ENCODE peak calls at places on chromosomes 2 and 18, in seven cellular contexts. One of them, this sample, is unnamed.

GRCh38 chr2:199488772-199489400 is 31.1 kb upstream of the SATB2 start:
- DNase-seq in globus pallidus: peak; percentile 65
- DNase-seq in activated CD4-positive, alpha-beta T cell treated with anti-CD3 and anti-CD28 coated beads, Interleukin-2, amount 10 ng/mL, durations not matched to agents 7 days and 5 days: peak; percentile 54
- DNase-seq in T-cell: peak; percentile 41
- DNase-seq in cardiac septum: no peak
- DNase-seq in cardiac muscle cell: peak; percentile 72
- DNase-seq in nucleus accumbens: no peak
- DNase-seq in this sample: peak; percentile 60

GRCh38 chr2:127531133-127531709 is 4.3 kb upstream of the MYO7B start:
- DNase-seq in T-cell: no peak
- DNase-seq in cardiac septum: no peak
- DNase-seq in activated CD4-positive, alpha-beta T cell treated with anti-CD3 and anti-CD28 coated beads, Interleukin-2, amount 10 ng/mL, durations not matched to agents 7 days and 5 days: no peak
- DNase-seq in nucleus accumbens: no peak
- DNase-seq in cardiac muscle cell: no peak
- DNase-seq in globus pallidus: no peak
- DNase-seq in this sample: no peak

GRCh38 chr18:13264986-13265900 is 46.7 kb downstream of the LDLRAD4 start:
- DNase-seq in cardiac muscle cell: no peak
- DNase-seq in T-cell: no peak
- DNase-seq in cardiac septum: peak; percentile 65
- DNase-seq in nucleus accumbens: peak; percentile 32
- DNase-seq in globus pallidus: no peak
- DNase-seq in activated CD4-positive, alpha-beta T cell treated with anti-CD3 and anti-CD28 coated beads, Interleukin-2, amount 10 ng/mL, durations not matched to agents 7 days and 5 days: no peak
- DNase-seq in this sample: no peak

GRCh38 chr2:128598862-128599441 is 280.3 kb upstream of the HS6ST1 start:
- DNase-seq in nucleus accumbens: no peak
- DNase-seq in cardiac muscle cell: no peak
- DNase-seq in globus pallidus: no peak
- DNase-seq in cardiac septum: no peak
- DNase-seq in T-cell: no peak
- DNase-seq in activated CD4-positive, alpha-beta T cell treated with anti-CD3 and anti-CD28 coated beads, Interleukin-2, amount 10 ng/mL, durations not matched to agents 7 days and 5 days: no peak
- DNase-seq in this sample: no peak

GRCh38 chr2:172777431-172777830 is 41.8 kb downstream of the RAPGEF4 start:
- DNase-seq in cardiac muscle cell: no peak
- DNase-seq in T-cell: no peak
- DNase-seq in nucleus accumbens: no peak
- DNase-seq in activated CD4-positive, alpha-beta T cell treated with anti-CD3 and anti-CD28 coated beads, Interleukin-2, amount 10 ng/mL, durations not matched to agents 7 days and 5 days: no peak
- DNase-seq in globus pallidus: no peak
- DNase-seq in cardiac septum: no peak
- DNase-seq in this sample: no peak

GRCh38 chr2:98180456-98180855 is 93.5 kb downstream of the VWA3B start:
- DNase-seq in activated CD4-positive, alpha-beta T cell treated with anti-CD3 and anti-CD28 coated beads, Interleukin-2, amount 10 ng/mL, durations not matched to agents 7 days and 5 days: no peak
- DNase-seq in globus pallidus: no peak
- DNase-seq in cardiac muscle cell: no peak
- DNase-seq in T-cell: no peak
- DNase-seq in nucleus accumbens: no peak
- DNase-seq in cardiac septum: no peak
- DNase-seq in this sample: no peak

GRCh38 chr2:160109939-160110673 is 47.7 kb upstream of the PLA2R1 start:
- DNase-seq in cardiac muscle cell: peak; percentile 89
- DNase-seq in globus pallidus: peak; percentile 72
- DNase-seq in cardiac septum: no peak
- DNase-seq in activated CD4-positive, alpha-beta T cell treated with anti-CD3 and anti-CD28 coated beads, Interleukin-2, amount 10 ng/mL, durations not matched to agents 7 days and 5 days: peak; percentile 67
- DNase-seq in nucleus accumbens: peak; percentile 6
- DNase-seq in T-cell: peak; percentile 42
- DNase-seq in this sample: peak; percentile 62

GRCh38 chr18:37322497-37323035 is 243.0 kb downstream of the CELF4 start:
- DNase-seq in cardiac septum: no peak
- DNase-seq in globus pallidus: peak; percentile 38
- DNase-seq in activated CD4-positive, alpha-beta T cell treated with anti-CD3 and anti-CD28 coated beads, Interleukin-2, amount 10 ng/mL, durations not matched to agents 7 days and 5 days: peak; percentile 12
- DNase-seq in T-cell: no peak
- DNase-seq in nucleus accumbens: no peak
- DNase-seq in cardiac muscle cell: peak; percentile 54
- DNase-seq in this sample: peak; percentile 35

GRCh38 chr2:43312751-43313641 is 86.6 kb upstream of the ZFP36L2 start:
- DNase-seq in T-cell: no peak
- DNase-seq in cardiac muscle cell: no peak
- DNase-seq in cardiac septum: no peak
- DNase-seq in globus pallidus: no peak
- DNase-seq in nucleus accumbens: no peak
- DNase-seq in activated CD4-positive, alpha-beta T cell treated with anti-CD3 and anti-CD28 coated beads, Interleukin-2, amount 10 ng/mL, durations not matched to agents 7 days and 5 days: no peak
- DNase-seq in this sample: no peak

GRCh38 chr2:73257425-73258125 is 23.5 kb downstream of the CCT7 start:
- DNase-seq in T-cell: no peak
- DNase-seq in cardiac muscle cell: no peak
- DNase-seq in activated CD4-positive, alpha-beta T cell treated with anti-CD3 and anti-CD28 coated beads, Interleukin-2, amount 10 ng/mL, durations not matched to agents 7 days and 5 days: no peak
- DNase-seq in globus pallidus: no peak
- DNase-seq in cardiac septum: no peak
- DNase-seq in nucleus accumbens: no peak
- DNase-seq in this sample: peak; percentile 30

GRCh38 chr2:197889041-197889440 is 84.6 kb downstream of the PLCL1 start:
- DNase-seq in cardiac septum: no peak
- DNase-seq in T-cell: peak; percentile 22
- DNase-seq in cardiac muscle cell: peak; percentile 59
- DNase-seq in activated CD4-positive, alpha-beta T cell treated with anti-CD3 and anti-CD28 coated beads, Interleukin-2, amount 10 ng/mL, durations not matched to agents 7 days and 5 days: peak; percentile 49
- DNase-seq in globus pallidus: peak; percentile 74
- DNase-seq in nucleus accumbens: no peak
- DNase-seq in this sample: peak; percentile 42

This sample was measured in activated naive CD4-positive, alpha-beta T cell treated with anti-CD3 and anti-CD28 coated beads, Interleukin-2, amount 10 ng/mL, durations not matched to agents 7 days and 5 days.